ENCODE peak calls at places on chromosomes 6 and 20, in seven cellular contexts. A is heart left ventricle, V is HepG2, D is left lung, Y is lower lobe of right lung, W is OCI-LY7, B is fibroblast of lung. S is an unnamed sample.

GRCh38 chr20:32344835-32345506 is 13.2 kb upstream of the ASXL1 start:
- DNase-seq in Y (no peak), D (no peak), A (no peak), V (no peak), B (no peak), W (no peak), S (no peak)

GRCh38 chr20:48697845-48698491 is 129.8 kb downstream of the PREX1 start:
- DNase-seq in D (peak), B (peak), V (peak), A (peak), W (no peak), Y (peak), S (peak)

GRCh38 chr20:53100476-53100911 is 128.3 kb downstream of the TSHZ2 start:
- DNase-seq in V (no peak), Y (no peak), D (no peak), B (no peak), W (no peak), A (no peak), S (no peak)

GRCh38 chr6:33904050-33904827 is 100.4 kb upstream of the MLN start:
- DNase-seq in Y (peak), V (no peak), W (no peak), D (peak), B (no peak), A (no peak), S (no peak)

GRCh38 chr20:58712116-58712822 is 19.7 kb downstream of the NPEPL1 start:
- DNase-seq in W (no peak), B (no peak), V (no peak), Y (no peak), A (peak), D (peak), S (no peak)

GRCh38 chr20:32528291-32528891 is 56.7 kb downstream of the NOL4L start:
- DNase-seq in B (no peak), D (peak), A (peak), Y (peak), W (no peak), V (no peak), S (peak)

GRCh38 chr6:119428647-119429046 is 79.1 kb upstream of the MAN1A1 start:
- DNase-seq in A (no peak), D (no peak), Y (no peak), V (no peak), W (no peak), B (no peak), S (no peak)

GRCh38 chr6:167141667-167142432 is 15.9 kb downstream of the GPR31 start:
- DNase-seq in Y (peak), W (peak), V (peak), D (peak), A (peak), B (no peak), S (peak)

GRCh38 chr20:48846516-48847492 is 19.0 kb upstream of the PREX1 start:
- DNase-seq in B (no peak), D (no peak), W (peak), A (no peak), Y (no peak), V (no peak), S (no peak)

GRCh38 chr6:150775804-150776203 is 89.7 kb upstream of the MTHFD1L start:
- DNase-seq in B (no peak), W (no peak), D (no peak), V (no peak), Y (no peak), A (peak), S (peak)

GRCh38 chr6:71238351-71238750 is 50.3 kb upstream of the OGFRL1 start:
- DNase-seq in D (no peak), B (peak), V (no peak), A (no peak), Y (no peak), W (no peak), S (no peak)

GRCh38 chr20:6635034-6635736 is 132.3 kb upstream of the BMP2 start:
- DNase-seq in D (no peak), W (no peak), V (no peak), A (no peak), Y (no peak), B (peak), S (no peak)

GRCh38 chr20:1809121-1809520 is 86.1 kb upstream of the SIRPA start:
- DNase-seq in Y (no peak), D (no peak), W (no peak), B (peak), A (no peak), V (peak), S (no peak)

GRCh38 chr6:10451828-10452509 is 37.1 kb upstream of the TFAP2A start:
- DNase-seq in B (peak), D (peak), Y (peak), A (no peak), V (no peak), W (no peak), S (peak)

GRCh38 chr6:24147453-24148153 is 21.6 kb downstream of the NRSN1 start:
- DNase-seq in A (no peak), V (no peak), D (no peak), B (no peak), Y (no peak), W (no peak), S (no peak)

GRCh38 chr6:1611322-1611571 is 1.5 kb downstream of the FOXC1 start:
- DNase-seq in V (no peak), D (no peak), B (peak), W (no peak), A (peak), Y (no peak), S (no peak)

GRCh38 chr20:31661625-31662371 is 24.1 kb downstream of the COX4I2 start:
- DNase-seq in B (peak), W (peak), A (peak), V (peak), D (peak), Y (peak), S (peak)

GRCh38 chr20:53124803-53125202 is 152.6 kb downstream of the TSHZ2 start:
- DNase-seq in V (no peak), W (no peak), D (no peak), Y (no peak), A (no peak), B (no peak), S (no peak)

GRCh38 chr6:110137924-110138887 is 41.3 kb downstream of the WASF1 start:
- DNase-seq in D (peak), W (peak), Y (no peak), A (no peak), V (no peak), B (no peak), S (peak)

GRCh38 chr20:63703471-63703975 is 4.3 kb downstream of the ARFRP1 start:
- DNase-seq in W (no peak), D (peak), V (no peak), A (no peak), B (no peak), Y (no peak), S (no peak)

DNA sequence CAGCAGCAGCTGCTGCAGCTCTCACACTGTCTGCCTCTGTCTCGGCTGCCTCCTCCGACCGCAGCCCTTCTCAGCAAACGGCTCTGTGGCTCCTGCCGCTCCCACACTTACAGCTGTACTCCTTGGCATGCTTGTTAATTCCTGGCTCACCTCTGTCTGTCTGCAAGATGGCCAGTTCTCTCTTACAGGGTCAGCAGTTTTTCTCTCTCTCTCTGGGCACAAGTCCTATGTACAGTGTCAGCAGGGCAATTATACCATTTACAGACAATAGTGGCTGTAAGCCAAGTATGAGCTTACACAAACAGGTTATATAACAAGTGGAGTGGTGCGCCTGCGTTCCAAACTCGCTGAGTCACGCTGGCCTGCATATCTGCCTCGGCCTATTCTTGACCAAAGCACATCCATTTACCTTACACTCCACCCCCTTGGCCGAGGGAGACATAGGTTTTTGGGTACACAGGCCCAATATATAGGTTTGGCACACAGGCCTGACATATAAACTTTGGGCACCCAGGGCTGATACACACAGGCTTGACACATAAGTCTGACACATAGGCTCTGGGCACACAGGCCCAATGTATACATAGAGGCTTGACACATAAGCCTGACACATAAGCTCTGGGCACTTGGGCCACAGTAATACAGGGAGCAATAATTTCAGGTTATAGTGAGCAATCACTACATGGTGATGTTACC is 4.4 kb downstream of the ZKSCAN3 start:
- DNase-seq in A (peak), V (no peak), B (no peak), Y (peak), D (peak), W (peak), S (peak)
- H3K27ac ChIP-seq in A (peak), V (no peak), B (peak), Y (peak), D (peak), W (no peak), S (peak)

GRCh38 chr6:147438758-147439528 is 69.5 kb upstream of the SAMD5 start:
- DNase-seq in Y (no peak), V (no peak), A (no peak), W (no peak), B (no peak), D (no peak), S (no peak)
- H3K27ac ChIP-seq in Y (no peak), V (no peak), A (no peak), W (no peak), B (no peak), D (no peak), S (no peak)

GRCh38 chr20:4601630-4602296 is 119.9 kb upstream of the PRND start:
- DNase-seq in D (no peak), W (no peak), V (no peak), A (peak), Y (no peak), B (peak), S (peak)
- H3K27ac ChIP-seq in D (no peak), W (no peak), V (no peak), A (peak), Y (no peak), B (no peak), S (peak)

GRCh38 chr6:125974214-125974866 is 12.0 kb upstream of the TRMT11 start:
- DNase-seq in A (no peak), B (peak), Y (no peak), D (no peak), W (peak), V (peak), S (no peak)

GRCh38 chr6:125966569-125966968 is 10.0 kb downstream of the HINT3 start:
- DNase-seq in W (no peak), Y (no peak), D (no peak), A (no peak), B (no peak), V (no peak), S (no peak)

GRCh38 chr6:125970760-125971159 is 14.2 kb downstream of the HINT3 start:
- DNase-seq in W (no peak), B (no peak), Y (no peak), V (no peak), D (no peak), A (no peak), S (no peak)

GRCh38 chr6:125962900-125963497 is 6.4 kb downstream of the HINT3 start:
- DNase-seq in D (no peak), Y (no peak), A (no peak), B (no peak), V (no peak), W (no peak), S (no peak)

DNA sequence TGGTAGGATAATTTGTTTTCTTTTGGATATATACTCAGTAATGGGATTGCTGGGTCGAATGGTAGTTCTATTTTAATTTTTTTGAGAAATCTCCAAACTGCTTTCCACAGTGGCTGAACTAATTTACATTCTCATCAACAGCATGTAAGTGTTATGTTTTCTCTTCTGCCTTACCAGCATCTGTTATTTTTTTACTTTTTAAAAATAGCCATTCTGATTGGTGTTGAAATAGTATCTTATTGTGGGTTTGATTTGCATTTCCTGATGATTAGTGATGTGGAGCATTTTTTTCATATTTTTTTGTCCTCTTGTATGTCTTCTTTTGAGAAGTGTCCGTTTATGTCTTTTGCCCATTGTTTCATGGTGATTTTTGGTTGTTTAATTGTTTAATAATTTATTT is 11.9 kb downstream of the HINT3 start:
- DNase-seq in D (no peak), B (no peak), W (no peak), V (no peak), A (no peak), Y (no peak), S (no peak)
- H3K27ac ChIP-seq in D (no peak), B (no peak), W (no peak), V (no peak), A (no peak), Y (no peak), S (no peak)

GRCh38 chr6:112881828-112882227 is 534.7 kb downstream of the RFPL4B start:
- DNase-seq in Y (no peak), B (no peak), D (no peak), A (no peak), V (no peak), W (no peak), S (no peak)

GRCh38 chr6:112877134-112878100 is 530.3 kb downstream of the RFPL4B start:
- DNase-seq in Y (no peak), D (no peak), A (no peak), W (no peak), B (peak), V (no peak), S (no peak)

GRCh38 chr6:112882381-112882780 is 535.3 kb downstream of the RFPL4B start:
- DNase-seq in V (no peak), W (no peak), B (no peak), Y (no peak), A (no peak), D (no peak), S (no peak)

GRCh38 chr6:112881027-112881426 is 533.9 kb downstream of the RFPL4B start:
- DNase-seq in Y (no peak), V (no peak), W (no peak), A (no peak), B (peak), D (no peak), S (no peak)

GRCh38 chr6:112879920-112880413 is 532.8 kb downstream of the RFPL4B start:
- DNase-seq in B (no peak), Y (peak), W (peak), V (peak), D (peak), A (peak), S (peak)
- H3K27ac ChIP-seq in B (no peak), Y (no peak), W (no peak), V (no peak), D (no peak), A (no peak), S (no peak)

DNA sequence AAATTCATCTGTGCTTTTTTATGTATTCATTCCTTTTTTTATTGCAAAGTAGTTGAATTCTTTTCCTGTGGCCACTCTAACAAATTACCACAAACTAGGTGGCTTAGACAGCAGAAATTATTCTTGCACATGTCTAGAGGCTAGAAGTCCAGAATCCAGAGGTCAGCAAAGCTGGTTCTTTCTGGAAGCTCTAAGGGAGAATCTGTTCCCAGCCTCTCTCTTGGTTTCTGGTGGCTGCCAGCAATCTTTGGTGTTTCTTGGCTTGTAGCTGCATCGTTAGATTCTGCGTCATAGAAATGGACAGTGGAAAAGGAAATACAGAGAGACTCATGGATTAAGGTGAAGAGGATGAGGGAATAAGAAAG is 39.3 kb downstream of the GSTA2 start:
- DNase-seq in W (no peak), A (no peak), V (no peak), Y (no peak), D (no peak), B (peak), S (no peak)
- H3K27ac ChIP-seq in W (no peak), A (peak), V (peak), Y (no peak), D (no peak), B (no peak), S (no peak)

GRCh38 chr20:4300401-4300800 is 285.0 kb upstream of the RNF24 start:
- DNase-seq in Y (no peak), D (no peak), A (no peak), W (no peak), B (no peak), V (no peak), S (no peak)

GRCh38 chr20:4299773-4300172 is 284.4 kb upstream of the RNF24 start:
- DNase-seq in B (peak), W (no peak), D (no peak), Y (no peak), A (peak), V (no peak), S (no peak)

GRCh38 chr20:4303136-4303535 is 287.8 kb upstream of the RNF24 start:
- DNase-seq in B (no peak), D (no peak), A (no peak), W (no peak), V (no peak), Y (no peak), S (no peak)

GRCh38 chr20:4299250-4299649 is 283.9 kb upstream of the RNF24 start:
- DNase-seq in W (no peak), V (no peak), D (no peak), A (no peak), Y (no peak), B (no peak), S (no peak)

GRCh38 chr20:4300921-4301320 is 285.6 kb upstream of the RNF24 start:
- DNase-seq in V (no peak), A (no peak), D (no peak), W (no peak), B (no peak), Y (no peak), S (no peak)
- H3K27ac ChIP-seq in V (no peak), A (no peak), D (no peak), W (no peak), B (no peak), Y (no peak), S (no peak)

S was measured in right cardiac atrium.